ENCODE peak calls at places on chromosomes 1 and 21, in five cellular contexts. One of them, this sample, is unnamed.

GRCh38 chr1:151060241-151061011 is at the start of gene MLLT11:
- DNase-seq in erythroblast: peak; percentile 60
- DNase-seq in T-cell: no peak
- DNase-seq in ELF-1: peak; percentile 96
- DNase-seq in endothelial cell: peak; percentile 45
- DNase-seq in this sample: no peak

GRCh38 chr1:6275826-6276764 is 15.2 kb upstream of the GPR153 start:
- DNase-seq in endothelial cell: no peak
- DNase-seq in ELF-1: peak; percentile 84
- DNase-seq in erythroblast: no peak
- DNase-seq in T-cell: no peak
- DNase-seq in this sample: no peak

GRCh38 chr21:39014751-39015150 is 168.5 kb downstream of the PSMG1 start:
- DNase-seq in ELF-1: no peak
- DNase-seq in endothelial cell: no peak
- DNase-seq in erythroblast: no peak
- DNase-seq in T-cell: no peak
- DNase-seq in this sample: no peak

GRCh38 chr1:171931752-171932151 is 90.5 kb downstream of the DNM3 start:
- DNase-seq in ELF-1: no peak
- DNase-seq in T-cell: no peak
- DNase-seq in endothelial cell: no peak
- DNase-seq in erythroblast: no peak
- DNase-seq in this sample: no peak

GRCh38 chr1:86419277-86419903 is 4.6 kb upstream of the CLCA2 start:
- DNase-seq in T-cell: peak; percentile 57
- DNase-seq in endothelial cell: no peak
- DNase-seq in erythroblast: peak; percentile 21
- DNase-seq in ELF-1: no peak
- DNase-seq in this sample: peak; percentile 60

GRCh38 chr1:214862421-214862820 is 220.1 kb upstream of the KCNK2 start:
- DNase-seq in endothelial cell: no peak
- DNase-seq in ELF-1: no peak
- DNase-seq in erythroblast: no peak
- DNase-seq in T-cell: no peak
- DNase-seq in this sample: no peak

GRCh38 chr1:48619529-48619928 is 147.5 kb upstream of the SPATA6 start:
- DNase-seq in T-cell: no peak
- DNase-seq in ELF-1: peak; percentile 87
- DNase-seq in endothelial cell: no peak
- DNase-seq in erythroblast: no peak
- DNase-seq in this sample: no peak

GRCh38 chr1:156284112-156284511 is at the start of gene TMEM79:
- DNase-seq in erythroblast: no peak
- DNase-seq in endothelial cell: no peak
- DNase-seq in ELF-1: peak; percentile 44
- DNase-seq in T-cell: no peak
- DNase-seq in this sample: no peak

GRCh38 chr1:180424848-180425457 is 77.4 kb downstream of the ACBD6 start:
- DNase-seq in ELF-1: peak; percentile 6
- DNase-seq in T-cell: no peak
- DNase-seq in endothelial cell: no peak
- DNase-seq in erythroblast: no peak
- DNase-seq in this sample: no peak

GRCh38 chr1:227315500-227316346 is 2.6 kb downstream of the CDC42BPA start:
- DNase-seq in erythroblast: peak; percentile 79
- DNase-seq in ELF-1: no peak
- DNase-seq in T-cell: no peak
- DNase-seq in endothelial cell: no peak
- DNase-seq in this sample: no peak

GRCh38 chr1:172977296-172978027 is 73.3 kb downstream of the TNFSF18 start:
- DNase-seq in T-cell: no peak
- DNase-seq in ELF-1: no peak
- DNase-seq in erythroblast: no peak
- DNase-seq in endothelial cell: no peak
- DNase-seq in this sample: no peak

GRCh38 chr1:244311784-244312532 is 139.8 kb downstream of the ADSS2 start:
- DNase-seq in ELF-1: no peak
- DNase-seq in erythroblast: no peak
- DNase-seq in T-cell: no peak
- DNase-seq in endothelial cell: no peak
- DNase-seq in this sample: no peak

GRCh38 chr1:231970684-231971083 is 344.1 kb downstream of the DISC1 start:
- DNase-seq in endothelial cell: no peak
- DNase-seq in ELF-1: no peak
- DNase-seq in T-cell: no peak
- DNase-seq in erythroblast: peak; percentile 10
- DNase-seq in this sample: peak; percentile 92

GRCh38 chr21:22871692-22872091 is 1873.5 kb downstream of the NCAM2 start:
- DNase-seq in endothelial cell: no peak
- DNase-seq in T-cell: no peak
- DNase-seq in erythroblast: no peak
- DNase-seq in ELF-1: no peak
- DNase-seq in this sample: no peak

GRCh38 chr1:173529106-173529505 is 52.0 kb downstream of the PRDX6 start:
- DNase-seq in endothelial cell: no peak
- DNase-seq in erythroblast: no peak
- DNase-seq in ELF-1: no peak
- DNase-seq in T-cell: no peak
- DNase-seq in this sample: no peak

GRCh38 chr21:36564647-36565046 is 84.7 kb upstream of the CLDN14 start:
- DNase-seq in ELF-1: no peak
- DNase-seq in endothelial cell: no peak
- DNase-seq in erythroblast: no peak
- DNase-seq in T-cell: no peak
- DNase-seq in this sample: no peak

GRCh38 chr21:43916691-43917514 is 51.9 kb downstream of the AGPAT3 start:
- DNase-seq in ELF-1: no peak
- DNase-seq in endothelial cell: no peak
- DNase-seq in T-cell: peak; percentile 77
- DNase-seq in erythroblast: peak; percentile 68
- DNase-seq in this sample: no peak

GRCh38 chr1:180175806-180176205 is 21.1 kb downstream of the QSOX1 start:
- DNase-seq in endothelial cell: no peak
- DNase-seq in erythroblast: no peak
- DNase-seq in T-cell: no peak
- DNase-seq in ELF-1: no peak
- DNase-seq in this sample: no peak

GRCh38 chr1:107433635-107434378 is 293.0 kb downstream of the NTNG1 start:
- DNase-seq in endothelial cell: no peak
- DNase-seq in T-cell: no peak
- DNase-seq in erythroblast: no peak
- DNase-seq in ELF-1: no peak
- DNase-seq in this sample: no peak

GRCh38 chr1:42358791-42359190 is 21.8 kb upstream of the RIMKLA start:
- DNase-seq in ELF-1: no peak
- DNase-seq in endothelial cell: no peak
- DNase-seq in erythroblast: no peak
- DNase-seq in T-cell: no peak
- DNase-seq in this sample: no peak

GRCh38 chr1:70264875-70265274 is 43.7 kb downstream of the SRSF11 start:
- DNase-seq in ELF-1: peak; percentile 58
- DNase-seq in T-cell: no peak
- DNase-seq in erythroblast: peak; percentile 7
- DNase-seq in endothelial cell: peak; percentile 26
- DNase-seq in this sample: no peak

GRCh38 chr1:212089560-212090163 is 54.1 kb downstream of the DTL start:
- DNase-seq in ELF-1: no peak
- DNase-seq in erythroblast: no peak
- DNase-seq in T-cell: no peak
- DNase-seq in endothelial cell: no peak
- DNase-seq in this sample: no peak

GRCh38 chr1:61143821-61144220 is 61.5 kb downstream of the NFIA start:
- DNase-seq in T-cell: no peak
- DNase-seq in endothelial cell: no peak
- DNase-seq in ELF-1: no peak
- DNase-seq in erythroblast: no peak
- DNase-seq in this sample: no peak

GRCh38 chr1:110673197-110673701 is 1.5 kb downstream of the KCNA3 start:
- DNase-seq in T-cell: peak; percentile 16
- DNase-seq in ELF-1: no peak
- DNase-seq in endothelial cell: no peak
- DNase-seq in erythroblast: no peak
- DNase-seq in this sample: no peak

GRCh38 chr1:184843732-184844495 is 89.3 kb upstream of the EDEM3 start:
- DNase-seq in ELF-1: no peak
- DNase-seq in erythroblast: peak; percentile 84
- DNase-seq in endothelial cell: no peak
- DNase-seq in T-cell: peak; percentile 58
- DNase-seq in this sample: peak; percentile 12

GRCh38 chr21:42753804-42754203 is 100.4 kb downstream of the PDE9A start:
- DNase-seq in endothelial cell: no peak
- DNase-seq in erythroblast: no peak
- DNase-seq in ELF-1: no peak
- DNase-seq in T-cell: no peak
- DNase-seq in this sample: no peak

GRCh38 chr1:148315081-148315811 is 163.2 kb upstream of the NBPF11 start:
- DNase-seq in ELF-1: no peak
- DNase-seq in endothelial cell: no peak
- DNase-seq in T-cell: no peak
- DNase-seq in erythroblast: no peak
- DNase-seq in this sample: no peak

This sample was measured in HL-60.